ENCODE peak calls at places on chromosomes 12 and 14, in nine cellular contexts. T is Jurkat, Clone E6-1; V is RPMI7951; J is stimulated activated CD8-positive, alpha-beta memory T cell treated with anti-CD3 and anti-CD28 coated beads, Interleukin-15, amount 100 ng/mL, for 1 hour; R is GM10248; G is iris pigment epithelial cell; H is NCI-H2081; F is left ventricle myocardium superior; Q is GM20000. K is an unnamed sample.
A peak's percentile ranks its signal among the peaks of the same experiment; 100 is the strongest.

GRCh38 chr14:102949801-102950451 is 27.5 kb downstream of the AMN start:
- DNase-seq in T (no peak), V (no peak), J (no peak), R (no peak), G (no peak), H (peak; percentile 92), F (peak; percentile 80), Q (no peak), K (peak; percentile 60)

GRCh38 chr12:83573676-83574075 is 887.0 kb downstream of the TMTC2 start:
- DNase-seq in T (no peak), V (peak; percentile 17), J (no peak), R (no peak), G (peak; percentile 79), H (no peak), F (peak; percentile 28), Q (no peak), K (no peak)

GRCh38 chr14:105062048-105062433 is 3.2 kb downstream of the GPR132 start:
- DNase-seq in T (no peak), V (no peak), J (no peak), R (no peak), G (no peak), H (no peak), F (peak; percentile 27), Q (no peak), K (no peak)

GRCh38 chr14:29518335-29518734 is 409.3 kb downstream of the PRKD1 start:
- DNase-seq in T (no peak), V (no peak), J (no peak), R (no peak), G (peak; percentile 24), H (peak; percentile 37), F (no peak), Q (no peak), K (no peak)

GRCh38 chr14:104523546-104523935 is 56.0 kb upstream of the C14orf180 start:
- DNase-seq in T (no peak), V (no peak), J (no peak), R (no peak), G (no peak), H (no peak), F (no peak), Q (no peak), K (no peak)

GRCh38 chr14:63432228-63432627 is 110.9 kb downstream of the PPP2R5E start:
- DNase-seq in T (no peak), V (no peak), J (no peak), R (no peak), G (no peak), H (peak; percentile 54), F (no peak), Q (no peak), K (no peak)

GRCh38 chr14:97033556-97034081 is 236.4 kb downstream of the VRK1 start:
- DNase-seq in T (no peak), V (no peak), J (no peak), R (no peak), G (no peak), H (no peak), F (no peak), Q (no peak), K (no peak)

GRCh38 chr14:90645842-90646443 is 170.3 kb downstream of the TTC7B start:
- DNase-seq in T (no peak), V (peak; percentile 84), J (no peak), R (no peak), G (peak; percentile 61), H (no peak), F (no peak), Q (no peak), K (no peak)

GRCh38 chr14:104687601-104688504 is 1.6 kb upstream of the INF2 start:
- DNase-seq in T (no peak), V (peak; percentile 78), J (no peak), R (no peak), G (peak; percentile 54), H (peak; percentile 71), F (peak; percentile 91), Q (no peak), K (peak; percentile 87)

GRCh38 chr12:110826592-110827200 is 20.1 kb upstream of the CCDC63 start:
- DNase-seq in T (peak; percentile 78), V (peak; percentile 77), J (peak; percentile 55), R (peak; percentile 85), G (peak; percentile 80), H (peak; percentile 86), F (peak; percentile 92), Q (peak; percentile 82), K (peak; percentile 88)

GRCh38 chr12:6998708-6999451 is 19.4 kb downstream of the LPCAT3 start:
- DNase-seq in T (no peak), V (no peak), J (no peak), R (no peak), G (no peak), H (no peak), F (no peak), Q (no peak), K (no peak)

GRCh38 chr14:30191639-30192279 is 264.1 kb upstream of the PRKD1 start:
- DNase-seq in T (no peak), V (no peak), J (no peak), R (no peak), G (peak; percentile 56), H (no peak), F (no peak), Q (no peak), K (no peak)

GRCh38 chr12:67422081-67422480 is 152.9 kb downstream of the CAND1 start:
- DNase-seq in T (no peak), V (no peak), J (no peak), R (no peak), G (no peak), H (no peak), F (no peak), Q (no peak), K (no peak)

GRCh38 chr12:29317556-29318363 is 63.2 kb downstream of the ERGIC2 start:
- DNase-seq in T (peak; percentile 76), V (peak; percentile 67), J (no peak), R (peak; percentile 68), G (peak; percentile 52), H (peak; percentile 76), F (peak; percentile 49), Q (peak; percentile 64), K (peak; percentile 38)

GRCh38 chr14:100124551-100125088 is 34.8 kb downstream of the DEGS2 start:
- DNase-seq in T (no peak), V (no peak), J (no peak), R (no peak), G (no peak), H (no peak), F (no peak), Q (no peak), K (no peak)

GRCh38 chr12:25373396-25373795 is 122.7 kb upstream of the KRAS start:
- DNase-seq in T (no peak), V (no peak), J (no peak), R (no peak), G (no peak), H (no peak), F (no peak), Q (no peak), K (no peak)

GRCh38 chr14:52039124-52039815 is 29.6 kb downstream of the NID2 start:
- DNase-seq in T (no peak), V (no peak), J (no peak), R (no peak), G (no peak), H (no peak), F (no peak), Q (no peak), K (no peak)

K was measured in left ventricle myocardium inferior.